ENCODE peak calls at places on chromosomes 12 and 14, in five cellular contexts. J is AG10803, B is upper lobe of right lung, W is cardiac fibroblast, R is A549. C is an unnamed sample.

GRCh38 chr12:123149828-123150272 is 1.0 kb downstream of the PITPNM2 start:
- DNase-seq in J (no peak), B (no peak), W (no peak), R (peak), C (no peak)

GRCh38 chr12:103852498-103852992 is 11.5 kb upstream of the NT5DC3 start:
- DNase-seq in J (no peak), B (no peak), W (peak), R (no peak), C (no peak)

GRCh38 chr12:128940090-128940888 is 87.0 kb downstream of the GLT1D1 start:
- DNase-seq in J (no peak), B (no peak), W (no peak), R (no peak), C (no peak)

GRCh38 chr14:77241955-77242354 is 29.1 kb downstream of the NGB start:
- DNase-seq in J (no peak), B (no peak), W (no peak), R (no peak), C (no peak)

GRCh38 chr12:38886064-38886463 is 19.3 kb downstream of the CPNE8 start:
- DNase-seq in J (peak), B (no peak), W (peak), R (no peak), C (no peak)

GRCh38 chr12:83114042-83114441 is 427.3 kb downstream of the TMTC2 start:
- DNase-seq in J (no peak), B (no peak), W (no peak), R (no peak), C (no peak)

GRCh38 chr14:28609228-28609828 is 157.3 kb upstream of the FOXG1 start:
- DNase-seq in J (peak), B (no peak), W (peak), R (peak), C (peak)

GRCh38 chr14:90087433-90087832 is 25.6 kb downstream of the KCNK13 start:
- DNase-seq in J (peak), B (no peak), W (peak), R (no peak), C (no peak)

GRCh38 chr12:42296503-42297109 is 29.3 kb downstream of the ZCRB1 start:
- DNase-seq in J (no peak), B (no peak), W (peak), R (no peak), C (no peak)

GRCh38 chr14:104642540-104642868 is 37.9 kb upstream of the TMEM179 start:
- DNase-seq in J (no peak), B (peak), W (no peak), R (no peak), C (no peak)

DNA sequence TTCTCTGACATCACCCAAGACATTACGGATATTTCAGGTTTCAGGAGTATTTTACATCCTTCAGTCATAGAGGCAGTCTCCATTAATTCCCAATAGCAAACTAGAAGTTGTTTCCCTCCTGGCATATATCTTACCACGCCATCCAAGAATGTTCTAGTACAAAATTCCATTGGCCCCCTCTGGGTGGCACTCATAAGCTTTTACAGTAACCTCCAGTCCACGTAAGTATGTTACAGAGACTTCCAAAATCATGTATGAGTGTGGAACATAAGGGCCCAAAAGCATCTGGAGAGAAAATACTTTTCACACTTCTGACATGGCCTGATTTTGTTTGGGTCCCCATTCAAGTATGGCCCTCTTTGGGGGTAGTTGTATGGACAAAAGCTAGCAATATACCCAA is 58.1 kb upstream of the DHRS4 start:
- DNase-seq in J (no peak), B (no peak), W (peak), R (no peak), C (no peak)
- TF ChIP-seq CTCF in J (peak), B (no peak), W (no peak), R (peak), C (no peak)

GRCh38 chr14:79855789-79856188 is 355.5 kb downstream of the DIO2 start:
- DNase-seq in J (no peak), B (no peak), W (peak), R (no peak), C (no peak)
- TF ChIP-seq CTCF in J (no peak), B (no peak), W (no peak), R (no peak), C (no peak)

GRCh38 chr12:127363392-127363791 is 903.6 kb upstream of the TMEM132C start:
- DNase-seq in J (no peak), B (no peak), W (no peak), R (no peak), C (no peak)
- TF ChIP-seq CTCF in J (peak), B (no peak), W (peak), R (no peak), C (no peak)

GRCh38 chr12:112182499-112182898 is 57.1 kb downstream of the TRAFD1 start:
- DNase-seq in J (peak), B (no peak), W (peak), R (no peak), C (no peak)

GRCh38 chr12:112179341-112179740 is 54.0 kb downstream of the TRAFD1 start:
- DNase-seq in J (no peak), B (no peak), W (no peak), R (no peak), C (no peak)

GRCh38 chr12:112180422-112180821 is 55.1 kb downstream of the TRAFD1 start:
- DNase-seq in J (no peak), B (no peak), W (no peak), R (no peak), C (no peak)

GRCh38 chr12:112178796-112179195 is 53.4 kb downstream of the TRAFD1 start:
- DNase-seq in J (no peak), B (no peak), W (no peak), R (no peak), C (no peak)

GRCh38 chr12:112179936-112180335 is 54.6 kb downstream of the TRAFD1 start:
- DNase-seq in J (no peak), B (no peak), W (no peak), R (no peak), C (no peak)
- TF ChIP-seq CTCF in J (no peak), B (no peak), W (no peak), R (no peak), C (no peak)

GRCh38 chr12:121355818-121356217 is 3.6 kb upstream of the ANAPC5 start:
- DNase-seq in J (no peak), B (no peak), W (no peak), R (no peak), C (no peak)
- TF ChIP-seq CTCF in J (no peak), B (no peak), W (no peak), R (no peak), C (no peak)